ENCODE peak calls at places on chromosomes 1 and 21, in eight cellular contexts. One of them, this sample, is unnamed. For H3K4me1, the result is how much of the 10 kb centered on the place peaks cover.

GRCh38 chr21:28540514-28540913 is 452.2 kb downstream of the LTN1 start:
- DNase-seq in fibroblast of lung: peak
- DNase-seq in ovary: no peak
- DNase-seq in CD8-positive, alpha-beta memory T cell: no peak
- DNase-seq in GM23248: peak
- DNase-seq in psoas muscle: no peak
- DNase-seq in Caco-2: no peak
- DNase-seq in heart left ventricle: no peak
- DNase-seq in this sample: no peak

GRCh38 chr1:156676820-156677615 is at the start of gene NES:
- DNase-seq in CD8-positive, alpha-beta memory T cell: no peak
- DNase-seq in ovary: no peak
- DNase-seq in fibroblast of lung: peak
- DNase-seq in heart left ventricle: peak
- DNase-seq in Caco-2: peak
- DNase-seq in psoas muscle: peak
- DNase-seq in GM23248: peak
- DNase-seq in this sample: peak

GRCh38 chr1:156639601-156640101 is 2.3 kb upstream of the BCAN start:
- DNase-seq in CD8-positive, alpha-beta memory T cell: no peak
- DNase-seq in GM23248: no peak
- DNase-seq in ovary: no peak
- DNase-seq in fibroblast of lung: no peak
- DNase-seq in Caco-2: no peak
- DNase-seq in heart left ventricle: no peak
- DNase-seq in psoas muscle: no peak
- DNase-seq in this sample: no peak

GRCh38 chr21:45365608-45366241 is 39.2 kb upstream of the COL18A1 start:
- DNase-seq in GM23248: peak
- DNase-seq in fibroblast of lung: peak
- DNase-seq in heart left ventricle: no peak
- DNase-seq in psoas muscle: no peak
- DNase-seq in Caco-2: peak
- DNase-seq in ovary: no peak
- DNase-seq in CD8-positive, alpha-beta memory T cell: no peak
- DNase-seq in this sample: no peak

GRCh38 chr1:167439301-167439988 is 78.9 kb downstream of the CD247 start:
- DNase-seq in heart left ventricle: peak
- DNase-seq in fibroblast of lung: peak
- DNase-seq in GM23248: peak
- DNase-seq in psoas muscle: no peak
- DNase-seq in Caco-2: no peak
- DNase-seq in ovary: no peak
- DNase-seq in CD8-positive, alpha-beta memory T cell: peak
- DNase-seq in this sample: no peak

GRCh38 chr1:7473223-7474142 is 297.6 kb upstream of the VAMP3 start:
- DNase-seq in GM23248: no peak
- DNase-seq in psoas muscle: no peak
- DNase-seq in fibroblast of lung: no peak
- DNase-seq in Caco-2: no peak
- DNase-seq in ovary: no peak
- DNase-seq in CD8-positive, alpha-beta memory T cell: no peak
- DNase-seq in heart left ventricle: no peak
- DNase-seq in this sample: no peak

GRCh38 chr21:44966135-44967081 is 26.6 kb downstream of the SLX9 start:
- DNase-seq in CD8-positive, alpha-beta memory T cell: no peak
- DNase-seq in fibroblast of lung: no peak
- DNase-seq in Caco-2: no peak
- DNase-seq in psoas muscle: peak
- DNase-seq in heart left ventricle: peak
- DNase-seq in ovary: peak
- DNase-seq in GM23248: no peak
- DNase-seq in this sample: no peak

GRCh38 chr1:5448486-5448885 is 543.7 kb downstream of the NPHP4 start:
- DNase-seq in psoas muscle: no peak
- DNase-seq in heart left ventricle: no peak
- DNase-seq in ovary: no peak
- DNase-seq in GM23248: no peak
- DNase-seq in CD8-positive, alpha-beta memory T cell: peak
- DNase-seq in Caco-2: no peak
- DNase-seq in fibroblast of lung: no peak
- DNase-seq in this sample: no peak

GRCh38 chr1:221274373-221274772 is 395.1 kb downstream of the HLX start:
- DNase-seq in fibroblast of lung: no peak
- DNase-seq in ovary: no peak
- DNase-seq in Caco-2: no peak
- DNase-seq in GM23248: no peak
- DNase-seq in heart left ventricle: no peak
- DNase-seq in CD8-positive, alpha-beta memory T cell: no peak
- DNase-seq in psoas muscle: no peak
- DNase-seq in this sample: no peak

GRCh38 chr21:39048064-39048463 is 135.2 kb downstream of the PSMG1 start:
- DNase-seq in CD8-positive, alpha-beta memory T cell: no peak
- DNase-seq in ovary: no peak
- DNase-seq in GM23248: no peak
- DNase-seq in heart left ventricle: peak
- DNase-seq in fibroblast of lung: peak
- DNase-seq in Caco-2: peak
- DNase-seq in psoas muscle: no peak
- DNase-seq in this sample: no peak

GRCh38 chr1:153553691-153554608 is 4.9 kb upstream of the S100A3 start:
- DNase-seq in CD8-positive, alpha-beta memory T cell: no peak
- DNase-seq in psoas muscle: no peak
- DNase-seq in ovary: no peak
- DNase-seq in fibroblast of lung: peak
- DNase-seq in heart left ventricle: no peak
- DNase-seq in Caco-2: no peak
- DNase-seq in GM23248: peak
- DNase-seq in this sample: no peak

GRCh38 chr1:219465247-219466093 is 147.4 kb downstream of the ZC3H11B start:
- DNase-seq in Caco-2: no peak
- DNase-seq in psoas muscle: no peak
- DNase-seq in heart left ventricle: no peak
- DNase-seq in fibroblast of lung: no peak
- DNase-seq in ovary: no peak
- DNase-seq in GM23248: peak
- DNase-seq in CD8-positive, alpha-beta memory T cell: no peak
- DNase-seq in this sample: no peak

GRCh38 chr21:41683815-41684214 is 83.0 kb downstream of the RIPK4 start:
- DNase-seq in heart left ventricle: no peak
- DNase-seq in CD8-positive, alpha-beta memory T cell: no peak
- DNase-seq in psoas muscle: no peak
- DNase-seq in GM23248: no peak
- DNase-seq in fibroblast of lung: no peak
- DNase-seq in ovary: no peak
- DNase-seq in Caco-2: no peak
- DNase-seq in this sample: peak

GRCh38 chr1:94674876-94675275 is 133.3 kb upstream of the F3 start:
- DNase-seq in Caco-2: no peak
- DNase-seq in psoas muscle: no peak
- DNase-seq in ovary: no peak
- DNase-seq in fibroblast of lung: no peak
- DNase-seq in GM23248: no peak
- DNase-seq in CD8-positive, alpha-beta memory T cell: no peak
- DNase-seq in heart left ventricle: no peak
- DNase-seq in this sample: no peak

GRCh38 chr1:50913954-50914353 is 46.1 kb downstream of the FAF1 start:
- DNase-seq in fibroblast of lung: no peak
- DNase-seq in CD8-positive, alpha-beta memory T cell: no peak
- DNase-seq in psoas muscle: no peak
- DNase-seq in ovary: no peak
- DNase-seq in Caco-2: no peak
- DNase-seq in heart left ventricle: no peak
- DNase-seq in GM23248: no peak
- DNase-seq in this sample: no peak

GRCh38 chr21:41701749-41702148 is 65.1 kb downstream of the RIPK4 start:
- DNase-seq in Caco-2: no peak
- DNase-seq in CD8-positive, alpha-beta memory T cell: no peak
- DNase-seq in fibroblast of lung: no peak
- DNase-seq in GM23248: peak
- DNase-seq in ovary: no peak
- DNase-seq in psoas muscle: no peak
- DNase-seq in heart left ventricle: no peak
- DNase-seq in this sample: no peak

GRCh38 chr1:215377736-215378135 is 189.4 kb upstream of the KCTD3 start:
- DNase-seq in heart left ventricle: no peak
- DNase-seq in ovary: no peak
- DNase-seq in Caco-2: no peak
- DNase-seq in CD8-positive, alpha-beta memory T cell: no peak
- DNase-seq in GM23248: no peak
- DNase-seq in psoas muscle: no peak
- DNase-seq in fibroblast of lung: no peak
- DNase-seq in this sample: no peak

GRCh38 chr1:226657788-226658537 is 81.1 kb downstream of the ITPKB start:
- DNase-seq in ovary: no peak
- DNase-seq in fibroblast of lung: no peak
- DNase-seq in psoas muscle: no peak
- DNase-seq in GM23248: no peak
- DNase-seq in Caco-2: no peak
- DNase-seq in heart left ventricle: peak
- DNase-seq in CD8-positive, alpha-beta memory T cell: no peak
- DNase-seq in this sample: peak

GRCh38 chr1:226658538-226659125 is 80.5 kb downstream of the ITPKB start:
- DNase-seq in heart left ventricle: peak
- DNase-seq in GM23248: no peak
- DNase-seq in psoas muscle: no peak
- DNase-seq in ovary: no peak
- DNase-seq in CD8-positive, alpha-beta memory T cell: no peak
- DNase-seq in fibroblast of lung: no peak
- DNase-seq in Caco-2: no peak
- DNase-seq in this sample: peak

GRCh38 chr1:226655251-226656163 is 83.6 kb downstream of the ITPKB start:
- DNase-seq in ovary: no peak
- DNase-seq in fibroblast of lung: no peak
- DNase-seq in psoas muscle: peak
- DNase-seq in CD8-positive, alpha-beta memory T cell: no peak
- DNase-seq in Caco-2: no peak
- DNase-seq in GM23248: no peak
- DNase-seq in heart left ventricle: peak
- DNase-seq in this sample: peak

GRCh38 chr1:226656201-226656600 is 82.9 kb downstream of the ITPKB start:
- DNase-seq in ovary: no peak
- DNase-seq in GM23248: no peak
- DNase-seq in psoas muscle: peak
- DNase-seq in Caco-2: no peak
- DNase-seq in heart left ventricle: peak
- DNase-seq in CD8-positive, alpha-beta memory T cell: no peak
- DNase-seq in fibroblast of lung: no peak
- DNase-seq in this sample: peak

GRCh38 chr1:226656601-226657277 is 82.3 kb downstream of the ITPKB start:
- DNase-seq in heart left ventricle: peak
- DNase-seq in GM23248: peak
- DNase-seq in psoas muscle: peak
- DNase-seq in fibroblast of lung: peak
- DNase-seq in Caco-2: no peak
- DNase-seq in ovary: no peak
- DNase-seq in CD8-positive, alpha-beta memory T cell: peak
- DNase-seq in this sample: peak
- H3K4me1 ChIP-seq in heart left ventricle: half or more
- H3K4me1 ChIP-seq in GM23248: under half
- H3K4me1 ChIP-seq in psoas muscle: half or more
- H3K4me1 ChIP-seq in fibroblast of lung: under half
- H3K4me1 ChIP-seq in Caco-2: under half
- H3K4me1 ChIP-seq in ovary: under half
- H3K4me1 ChIP-seq in CD8-positive, alpha-beta memory T cell: under half
- H3K4me1 ChIP-seq in this sample: under half

GRCh38 chr1:12056331-12056841 is 6.7 kb upstream of the TNFRSF8 start:
- DNase-seq in CD8-positive, alpha-beta memory T cell: no peak
- DNase-seq in GM23248: peak
- DNase-seq in Caco-2: no peak
- DNase-seq in psoas muscle: no peak
- DNase-seq in heart left ventricle: no peak
- DNase-seq in ovary: no peak
- DNase-seq in fibroblast of lung: no peak
- DNase-seq in this sample: no peak
- H3K4me1 ChIP-seq in CD8-positive, alpha-beta memory T cell: under half
- H3K4me1 ChIP-seq in GM23248: under half
- H3K4me1 ChIP-seq in Caco-2: under half
- H3K4me1 ChIP-seq in psoas muscle: under half
- H3K4me1 ChIP-seq in heart left ventricle: under half
- H3K4me1 ChIP-seq in ovary: under half
- H3K4me1 ChIP-seq in fibroblast of lung: under half
- H3K4me1 ChIP-seq in this sample: under half

DNA sequence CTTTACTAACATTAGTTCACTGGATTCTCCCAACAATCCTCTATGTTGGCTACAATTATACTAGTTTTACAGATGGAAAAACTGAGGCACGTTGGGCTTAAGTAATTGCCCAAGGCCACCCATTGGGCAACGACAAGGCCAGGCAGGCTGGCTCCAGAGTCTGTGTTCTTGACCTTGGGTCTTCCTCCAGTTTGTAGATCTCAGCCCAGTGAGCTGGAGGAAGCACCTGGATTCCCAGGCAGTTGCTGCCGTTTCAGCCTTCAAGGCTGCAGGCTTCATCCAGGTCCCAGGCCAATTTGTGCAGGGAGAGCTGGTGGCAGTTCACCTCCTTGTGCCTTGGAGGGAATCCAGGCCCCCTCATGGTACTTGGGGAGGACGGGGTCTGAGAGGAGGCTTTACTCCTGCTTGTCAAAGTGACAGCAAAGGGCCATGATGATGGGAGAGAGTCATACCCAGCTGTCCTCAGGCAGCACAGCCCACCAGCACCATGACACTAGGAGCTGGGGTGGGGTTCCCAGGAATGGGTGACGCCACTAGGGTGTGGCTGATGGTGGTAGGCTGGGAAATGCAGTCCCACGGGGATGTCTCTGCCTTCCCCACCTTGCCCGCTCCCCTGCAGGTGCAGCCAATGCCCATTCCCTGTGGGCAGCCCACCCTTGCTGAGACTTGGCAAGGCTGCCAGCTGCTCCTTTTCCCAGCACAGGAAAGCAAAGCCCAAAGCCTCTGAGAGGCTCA is 27.1 kb downstream of the PKP1 start:
- DNase-seq in Caco-2: no peak
- DNase-seq in fibroblast of lung: no peak
- DNase-seq in CD8-positive, alpha-beta memory T cell: no peak
- DNase-seq in heart left ventricle: no peak
- DNase-seq in GM23248: no peak
- DNase-seq in ovary: no peak
- DNase-seq in psoas muscle: no peak
- DNase-seq in this sample: no peak
- H3K4me1 ChIP-seq in Caco-2: under half
- H3K4me1 ChIP-seq in fibroblast of lung: under half
- H3K4me1 ChIP-seq in CD8-positive, alpha-beta memory T cell: under half
- H3K4me1 ChIP-seq in heart left ventricle: under half
- H3K4me1 ChIP-seq in GM23248: under half
- H3K4me1 ChIP-seq in ovary: under half
- H3K4me1 ChIP-seq in psoas muscle: under half
- H3K4me1 ChIP-seq in this sample: under half

GRCh38 chr21:35225573-35225972 is 176.5 kb upstream of the RUNX1 start:
- DNase-seq in CD8-positive, alpha-beta memory T cell: no peak
- DNase-seq in Caco-2: no peak
- DNase-seq in heart left ventricle: no peak
- DNase-seq in fibroblast of lung: no peak
- DNase-seq in GM23248: no peak
- DNase-seq in ovary: no peak
- DNase-seq in psoas muscle: no peak
- DNase-seq in this sample: no peak
- H3K4me1 ChIP-seq in CD8-positive, alpha-beta memory T cell: under half
- H3K4me1 ChIP-seq in Caco-2: under half
- H3K4me1 ChIP-seq in heart left ventricle: under half
- H3K4me1 ChIP-seq in fibroblast of lung: under half
- H3K4me1 ChIP-seq in GM23248: under half
- H3K4me1 ChIP-seq in ovary: under half
- H3K4me1 ChIP-seq in psoas muscle: half or more
- H3K4me1 ChIP-seq in this sample: under half